ENCODE peak calls at places on chromosomes 5 and 9, in eight cellular contexts. J, I, Z, V, O, A, M and K are unnamed samples. For H3K4me1, the result is how much of the 10 kb centered on the place peaks cover.

GRCh38 chr5:93022770-93023169 is 558.2 kb downstream of the NR2F1-AS1 start:
- DNase-seq in J (peak), O (no peak), M (peak), V (no peak), A (no peak), I (no peak), Z (no peak), K (no peak)

GRCh38 chr5:180625125-180625790 is 24.1 kb downstream of the FLT4 start:
- DNase-seq in M (no peak), J (no peak), A (no peak), O (no peak), V (no peak), I (no peak), Z (no peak), K (no peak)

GRCh38 chr5:101543780-101544179 is 640.7 kb upstream of the ST8SIA4 start:
- DNase-seq in I (no peak), V (no peak), O (no peak), M (peak), A (no peak), J (peak), Z (no peak), K (no peak)

GRCh38 chr5:80745490-80745889 is 90.7 kb upstream of the DHFR start:
- DNase-seq in J (peak), A (no peak), Z (no peak), M (peak), O (no peak), V (no peak), I (no peak), K (no peak)

GRCh38 chr9:104961238-104961637 is 33.3 kb upstream of the ABCA1 start:
- DNase-seq in J (peak), A (peak), Z (no peak), M (peak), O (peak), V (peak), I (no peak), K (peak)

GRCh38 chr5:128782446-128782845 is 182.8 kb upstream of the SLC27A6 start:
- DNase-seq in O (no peak), J (peak), Z (no peak), V (no peak), M (peak), I (no peak), A (peak), K (no peak)

GRCh38 chr5:157516016-157516415 is 56.0 kb downstream of the NIPAL4 start:
- DNase-seq in O (no peak), J (peak), I (no peak), A (no peak), Z (no peak), V (no peak), M (peak), K (no peak)

GRCh38 chr5:96997265-96997859 is 61.5 kb downstream of the LNPEP start:
- DNase-seq in Z (no peak), I (peak), A (no peak), M (peak), O (peak), J (peak), V (no peak), K (no peak)

GRCh38 chr9:34240021-34240420 is 61.2 kb downstream of the UBAP1 start:
- DNase-seq in I (no peak), O (no peak), M (no peak), V (no peak), Z (no peak), J (no peak), A (no peak), K (no peak)

GRCh38 chr5:39526914-39527477 is 102.2 kb upstream of the DAB2 start:
- DNase-seq in I (peak), Z (no peak), O (no peak), A (peak), J (no peak), M (no peak), V (peak), K (peak)

GRCh38 chr5:1761453-1761755 is 38.2 kb downstream of the MRPL36 start:
- DNase-seq in A (no peak), I (no peak), M (no peak), V (no peak), O (no peak), J (no peak), Z (peak), K (no peak)

GRCh38 chr9:119803679-119804078 is 434.4 kb upstream of the BRINP1 start:
- DNase-seq in O (no peak), V (no peak), I (no peak), Z (no peak), J (no peak), A (no peak), M (no peak), K (no peak)

GRCh38 chr5:88883059-88883565 is at the start of gene MEF2C:
- DNase-seq in A (peak), I (peak), O (peak), M (peak), V (peak), Z (peak), J (peak), K (peak)

GRCh38 chr5:43042626-43043399 is 2.7 kb upstream of the ANXA2R start:
- DNase-seq in O (peak), A (peak), V (peak), J (peak), Z (peak), M (peak), I (peak), K (peak)

GRCh38 chr5:77987331-77987730 is 211.2 kb upstream of the TBCA start:
- DNase-seq in A (no peak), O (peak), Z (no peak), I (peak), M (no peak), V (no peak), J (no peak), K (no peak)

GRCh38 chr5:127011961-127012644 is 18.3 kb downstream of the MARCHF3 start:
- DNase-seq in O (no peak), Z (no peak), J (peak), M (peak), I (no peak), A (no peak), V (no peak), K (no peak)

GRCh38 chr9:105344283-105344682 is 99.8 kb downstream of the SLC44A1 start:
- DNase-seq in A (no peak), O (no peak), I (no peak), M (no peak), Z (no peak), V (no peak), J (no peak), K (no peak)

GRCh38 chr9:14906654-14907359 is 3.4 kb downstream of the FREM1 start:
- DNase-seq in O (peak), V (no peak), A (no peak), Z (no peak), I (no peak), M (no peak), J (no peak), K (no peak)

GRCh38 chr9:129558551-129559505 is 62.1 kb downstream of the C9orf50 start:
- DNase-seq in A (no peak), M (no peak), O (peak), J (no peak), V (peak), I (peak), Z (peak), K (peak)

GRCh38 chr5:17838506-17838905 is 204.2 kb downstream of the TAF11L14 start:
- DNase-seq in J (no peak), I (no peak), Z (no peak), A (no peak), M (no peak), V (no peak), O (no peak), K (no peak)

GRCh38 chr5:56666901-56667300 is 148.4 kb upstream of the MAP3K1 start:
- DNase-seq in J (no peak), O (no peak), M (no peak), I (no peak), A (no peak), Z (no peak), V (no peak), K (no peak)

GRCh38 chr9:130042406-130042930 is 521 bp downstream of the FNBP1 start:
- DNase-seq in M (peak), V (peak), J (no peak), Z (peak), I (peak), O (peak), A (no peak), K (no peak)

GRCh38 chr5:172421-172820 is 18.9 kb upstream of the LRRC14B start:
- DNase-seq in A (no peak), M (no peak), O (no peak), V (no peak), J (no peak), Z (no peak), I (no peak), K (no peak)

GRCh38 chr5:150140830-150141229 is 14.8 kb downstream of the PDGFRB start:
- DNase-seq in O (peak), I (no peak), J (peak), A (no peak), M (peak), V (no peak), Z (no peak), K (no peak)

GRCh38 chr5:81393783-81394718 is at the start of gene ACOT12:
- DNase-seq in M (peak), J (peak), O (peak), Z (peak), V (peak), I (peak), A (no peak), K (peak)

GRCh38 chr5:38595149-38595725 is 38.8 kb upstream of the LIFR start:
- DNase-seq in J (peak), I (peak), Z (no peak), O (no peak), A (no peak), V (no peak), M (peak), K (peak)

GRCh38 chr9:88745281-88746001 is 210.5 kb downstream of the NXNL2 start:
- DNase-seq in I (no peak), O (peak), A (no peak), J (peak), M (peak), V (no peak), Z (peak), K (no peak)

GRCh38 chr5:89728750-89729149 is 680.8 kb downstream of the CETN3 start:
- DNase-seq in A (no peak), M (peak), Z (no peak), J (peak), I (no peak), O (no peak), V (no peak), K (no peak)

DNA sequence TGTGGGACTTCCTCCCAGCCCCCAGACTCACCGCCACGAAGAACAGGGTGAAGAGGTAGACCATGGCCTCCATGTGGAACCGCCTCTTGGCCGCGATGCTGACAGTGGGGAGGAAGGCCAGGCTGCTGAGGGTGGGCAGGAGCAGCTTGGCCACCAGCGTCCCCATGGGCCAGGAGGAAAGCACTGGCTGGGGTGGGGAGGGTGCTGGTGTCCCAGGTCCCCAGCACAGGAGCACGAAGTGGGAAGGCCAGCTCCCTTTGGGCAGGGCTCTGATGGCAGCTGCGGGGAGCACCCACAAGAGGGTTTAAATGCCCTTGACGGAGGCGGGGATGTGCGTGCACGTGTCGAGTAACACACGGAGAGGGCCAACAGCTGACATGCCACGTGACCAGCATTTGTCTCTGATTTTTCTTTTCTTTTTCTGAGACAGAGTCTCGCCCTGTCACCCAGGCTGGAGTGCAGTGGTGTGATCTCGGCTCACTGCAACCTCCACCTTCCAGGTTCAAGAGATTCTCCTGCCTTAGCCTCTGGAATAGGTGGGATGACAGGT is at the start of gene MYMK:
- DNase-seq in Z (peak), J (no peak), V (no peak), O (no peak), M (no peak), A (no peak), I (no peak), K (no peak)
- H3K4me1 ChIP-seq in Z (under half), J (under half), V (under half), O (half or more), M (under half), A (under half), I (under half), K (under half)

DNA sequence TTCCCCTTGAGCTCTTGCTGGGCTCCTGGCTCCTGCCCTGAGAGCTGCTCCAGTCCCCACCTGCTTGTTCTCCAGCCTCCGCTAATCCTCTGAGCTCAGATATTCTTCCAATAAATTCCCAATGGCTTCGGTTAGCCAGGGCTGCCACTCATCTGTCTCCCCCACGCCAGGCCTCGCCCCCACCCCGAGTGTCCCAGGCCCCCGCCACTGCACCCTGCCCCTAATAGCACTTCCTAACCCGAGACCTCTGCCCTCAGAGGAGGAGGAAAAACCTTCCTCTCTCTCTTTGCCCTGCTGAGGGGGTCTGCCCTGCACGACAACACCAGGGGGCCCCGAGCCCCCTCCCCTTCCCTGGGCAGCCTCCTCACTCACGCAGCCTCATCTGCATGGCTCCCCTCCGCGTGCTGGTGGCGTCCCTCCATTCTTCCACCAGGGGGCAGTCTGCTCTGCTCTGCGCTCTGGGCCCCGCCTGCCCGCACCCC is 5.4 kb upstream of the LCN15 start:
- DNase-seq in I (peak), Z (peak), O (peak), M (no peak), A (peak), J (no peak), V (peak), K (peak)
- TF ChIP-seq CTCF in I (peak), Z (peak), O (peak), M (peak), A (peak), J (peak), V (peak), K (peak)

DNA sequence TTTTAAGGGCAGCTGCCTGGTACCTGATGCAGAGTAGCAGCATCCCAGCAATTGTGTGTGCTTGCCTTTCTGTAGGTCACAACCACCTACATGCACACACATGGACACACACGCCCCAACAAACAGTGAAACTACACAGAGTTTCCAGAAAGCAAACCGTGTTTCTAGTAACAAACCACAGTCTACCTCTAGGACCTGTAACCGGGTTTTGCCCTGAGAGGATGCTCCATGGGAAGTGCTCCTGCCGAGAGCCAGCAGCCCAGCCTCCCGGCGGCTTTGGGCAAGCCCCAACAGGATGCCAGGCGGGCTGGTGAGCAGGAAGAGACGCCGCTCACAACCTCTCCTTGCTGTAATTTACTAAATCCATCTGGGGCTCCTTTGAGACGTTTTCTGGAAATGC is 4.1 kb upstream of the TCF7 start:
- DNase-seq in V (no peak), M (no peak), J (no peak), O (no peak), Z (no peak), I (no peak), A (no peak), K (no peak)
- H3K9ac ChIP-seq in V (no peak), M (no peak), J (no peak), O (no peak), Z (no peak), I (no peak), A (no peak), K (no peak)

DNA sequence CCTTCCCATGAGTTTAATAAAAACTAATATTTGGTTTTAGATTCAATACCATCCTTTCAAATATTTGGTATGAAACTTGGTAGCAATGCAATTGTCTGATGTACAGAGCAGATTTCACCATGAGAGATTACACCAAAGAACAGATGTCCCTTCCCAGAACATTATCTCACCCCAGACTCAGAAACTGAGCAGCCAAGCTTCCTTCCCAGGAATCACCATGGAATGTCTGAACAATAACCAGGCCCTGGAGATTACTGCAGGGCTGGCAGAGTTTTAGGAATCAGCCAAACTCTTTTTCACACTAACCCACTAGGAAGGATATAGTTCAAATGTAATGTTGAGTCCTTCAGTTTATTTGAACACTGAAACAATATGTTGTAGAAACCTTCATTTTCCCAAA is 23.9 kb downstream of the CLTA start:
- DNase-seq in V (no peak), J (peak), I (no peak), A (no peak), Z (no peak), O (peak), M (peak), K (no peak)
- H3K4me1 ChIP-seq in V (under half), J (under half), I (under half), A (under half), Z (under half), O (under half), M (under half), K (under half)

GRCh38 chr5:40736103-40736875 is 19.5 kb downstream of the TTC33 start:
- DNase-seq in I (peak), O (peak), J (peak), V (no peak), A (no peak), M (peak), Z (no peak), K (no peak)
- TF ChIP-seq CTCF in I (peak), O (peak), J (peak), V (peak), A (peak), M (peak), Z (peak), K (peak)

DNA sequence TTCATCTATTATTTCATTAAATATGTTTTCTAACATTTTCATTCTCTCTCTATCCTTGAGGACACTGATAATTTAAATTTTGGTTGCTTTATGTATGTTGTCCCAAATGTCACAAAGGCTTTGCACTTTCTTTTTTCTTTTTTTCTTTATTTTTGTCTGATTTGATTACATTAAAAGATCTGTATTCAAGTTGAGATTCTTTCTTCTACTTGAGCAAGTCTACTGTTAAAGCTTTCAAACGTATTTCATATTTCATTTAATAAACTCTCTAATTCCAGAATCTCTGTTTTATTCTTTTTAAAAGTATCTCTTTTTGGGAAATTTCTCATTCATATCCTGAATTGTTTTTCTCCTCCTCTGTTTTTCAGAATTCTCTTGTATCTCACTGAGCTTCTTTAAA is 106.5 kb downstream of the GNA14 start:
- DNase-seq in I (no peak), A (no peak), Z (no peak), J (no peak), O (no peak), V (no peak), M (no peak), K (no peak)
- H3K9ac ChIP-seq in I (no peak), A (no peak), Z (no peak), J (no peak), O (no peak), V (no peak), M (no peak), K (no peak)